ENCODE peak calls at places on chromosomes 1 and 21, in seven cellular contexts. H is psoas muscle, A is PC-9, Z is coronary artery, G is fibroblast of lung, T is WTC11, C is lower leg skin. Q is an unnamed sample.
A peak's percentile ranks its signal among the peaks of the same experiment; 100 is the strongest.

GRCh38 chr1:169201084-169201619 is 94.7 kb downstream of the ATP1B1 start:
- DNase-seq in A (no peak), Z (no peak), T (no peak), G (peak; percentile 92), C (no peak), H (no peak), Q (peak; percentile 77)

GRCh38 chr1:115650961-115651360 is 9.2 kb downstream of the VANGL1 start:
- DNase-seq in G (no peak), T (no peak), A (no peak), C (no peak), Z (peak; percentile 53), H (no peak), Q (no peak)

GRCh38 chr1:86084998-86085397 is 71.6 kb downstream of the COL24A1 start:
- DNase-seq in G (peak; percentile 38), H (no peak), C (no peak), Z (no peak), A (no peak), T (no peak), Q (peak; percentile 46)

GRCh38 chr1:168442931-168443330 is 100.9 kb downstream of the XCL2 start:
- DNase-seq in A (no peak), T (no peak), Z (no peak), H (no peak), G (no peak), C (no peak), Q (no peak)

GRCh38 chr21:18622383-18622782 is 218.8 kb upstream of the TMPRSS15 start:
- DNase-seq in T (no peak), G (no peak), C (no peak), H (no peak), A (no peak), Z (no peak), Q (no peak)

GRCh38 chr1:189409774-189410173 is 1067.9 kb downstream of the BRINP3 start:
- DNase-seq in G (no peak), T (no peak), H (no peak), A (no peak), C (no peak), Z (no peak), Q (no peak)

GRCh38 chr1:41662656-41663437 is 178.4 kb upstream of the EDN2 start:
- DNase-seq in G (peak; percentile 85), T (peak; percentile 41), C (no peak), H (peak; percentile 78), Z (peak; percentile 83), A (peak; percentile 49), Q (peak; percentile 83)

GRCh38 chr1:197761654-197762053 is 13.6 kb downstream of the DENND1B start:
- DNase-seq in G (no peak), T (no peak), A (no peak), H (no peak), C (no peak), Z (no peak), Q (no peak)

GRCh38 chr1:225653463-225654276 is 747 bp upstream of the ENAH start:
- DNase-seq in H (peak; percentile 86), C (peak; percentile 65), A (peak; percentile 68), G (peak; percentile 82), T (peak; percentile 56), Z (peak; percentile 92), Q (peak; percentile 54)

GRCh38 chr1:156467906-156468305 is 32.7 kb downstream of the MEF2D start:
- DNase-seq in G (no peak), H (no peak), T (no peak), Z (no peak), C (no peak), A (no peak), Q (no peak)

GRCh38 chr1:36874271-36875017 is 159.9 kb downstream of the GRIK3 start:
- DNase-seq in H (no peak), T (no peak), G (no peak), C (no peak), A (no peak), Z (peak; percentile 35), Q (no peak)

GRCh38 chr1:234687011-234687410 is 77.0 kb upstream of the IRF2BP2 start:
- DNase-seq in Z (no peak), T (no peak), G (peak; percentile 9), C (no peak), H (no peak), A (no peak), Q (no peak)

GRCh38 chr1:110305875-110306420 is 33.2 kb upstream of the RBM15 start:
- DNase-seq in C (no peak), G (no peak), A (no peak), H (no peak), T (no peak), Z (no peak), Q (no peak)

GRCh38 chr1:180860535-180860934 is 52.2 kb upstream of the KIAA1614 start:
- DNase-seq in T (no peak), G (no peak), C (no peak), A (no peak), Z (no peak), H (no peak), Q (no peak)

GRCh38 chr21:45494851-45495680 is 47.2 kb downstream of the SLC19A1 start:
- DNase-seq in H (peak; percentile 32), T (no peak), A (no peak), G (no peak), Z (no peak), C (no peak), Q (no peak)

GRCh38 chr1:97070366-97070765 is 348.8 kb downstream of the PTBP2 start:
- DNase-seq in T (no peak), G (peak; percentile 63), A (no peak), H (no peak), Z (no peak), C (no peak), Q (no peak)

GRCh38 chr21:16908087-16908486 is 604.8 kb upstream of the CXADR start:
- DNase-seq in A (peak; percentile 36), H (no peak), G (peak; percentile 80), C (no peak), T (no peak), Z (no peak), Q (peak; percentile 3)

GRCh38 chr21:45253180-45253579 is 34.5 kb downstream of the POFUT2 start:
- DNase-seq in T (no peak), G (peak; percentile 36), H (peak; percentile 28), Z (peak; percentile 55), C (no peak), A (no peak), Q (peak; percentile 34)

GRCh38 chr1:110255388-110255787 is 45.3 kb downstream of the KCNC4 start:
- DNase-seq in T (peak; percentile 25), H (no peak), A (no peak), Z (no peak), G (no peak), C (no peak), Q (no peak)

GRCh38 chr1:8598783-8599182 is 218.7 kb downstream of the RERE start:
- DNase-seq in T (no peak), Z (no peak), A (no peak), G (peak; percentile 13), C (no peak), H (no peak), Q (no peak)

GRCh38 chr1:8597455-8597854 is 220.0 kb downstream of the RERE start:
- DNase-seq in Z (no peak), C (no peak), T (no peak), A (no peak), G (peak; percentile 48), H (no peak), Q (peak; percentile 24)

GRCh38 chr1:8600336-8600735 is 217.1 kb downstream of the RERE start:
- DNase-seq in Z (no peak), G (no peak), A (no peak), H (no peak), T (no peak), C (no peak), Q (no peak)

GRCh38 chr1:8599813-8600212 is 217.6 kb downstream of the RERE start:
- DNase-seq in Z (no peak), H (no peak), T (no peak), C (no peak), A (no peak), G (no peak), Q (no peak)

DNA sequence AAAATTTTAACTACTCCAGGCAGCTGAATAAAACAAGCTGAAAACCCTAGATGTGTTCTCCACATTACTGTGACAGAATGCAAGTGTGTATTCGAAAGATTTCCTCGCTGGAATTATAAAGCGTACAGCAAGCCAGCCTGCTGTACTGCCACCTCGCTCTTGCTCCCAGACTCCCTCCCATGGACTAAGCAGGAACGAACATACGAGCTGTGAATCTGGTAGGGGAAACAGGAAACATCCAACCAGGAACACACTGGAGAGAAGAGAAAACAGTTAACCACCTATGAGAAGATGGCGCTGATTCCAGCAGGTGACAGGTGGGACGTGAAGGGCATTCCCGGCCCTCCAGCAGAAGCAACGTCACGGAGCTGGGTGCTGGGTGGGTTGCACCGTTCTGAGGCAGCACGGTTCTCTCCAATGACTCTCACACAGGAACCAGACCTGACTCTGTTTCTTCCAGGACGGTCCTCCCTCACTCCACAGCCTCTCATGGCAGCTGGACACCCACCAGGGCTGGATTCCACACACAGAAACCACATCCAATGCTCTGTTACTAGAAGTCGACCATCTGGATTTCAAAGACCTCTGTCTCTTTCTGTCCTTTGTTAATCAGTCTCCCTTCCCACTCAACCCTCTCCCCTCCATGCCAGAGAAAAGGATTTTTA is 219.2 kb downstream of the RERE start:
- DNase-seq in Z (no peak), G (peak; percentile 36), T (no peak), A (no peak), C (no peak), H (no peak), Q (peak; percentile 43)
- TF ChIP-seq CTCF in Z (peak; percentile 40), G (peak; percentile 42), T (no peak), A (no peak), C (no peak), H (peak; percentile 46), Q (peak; percentile 59)

DNA sequence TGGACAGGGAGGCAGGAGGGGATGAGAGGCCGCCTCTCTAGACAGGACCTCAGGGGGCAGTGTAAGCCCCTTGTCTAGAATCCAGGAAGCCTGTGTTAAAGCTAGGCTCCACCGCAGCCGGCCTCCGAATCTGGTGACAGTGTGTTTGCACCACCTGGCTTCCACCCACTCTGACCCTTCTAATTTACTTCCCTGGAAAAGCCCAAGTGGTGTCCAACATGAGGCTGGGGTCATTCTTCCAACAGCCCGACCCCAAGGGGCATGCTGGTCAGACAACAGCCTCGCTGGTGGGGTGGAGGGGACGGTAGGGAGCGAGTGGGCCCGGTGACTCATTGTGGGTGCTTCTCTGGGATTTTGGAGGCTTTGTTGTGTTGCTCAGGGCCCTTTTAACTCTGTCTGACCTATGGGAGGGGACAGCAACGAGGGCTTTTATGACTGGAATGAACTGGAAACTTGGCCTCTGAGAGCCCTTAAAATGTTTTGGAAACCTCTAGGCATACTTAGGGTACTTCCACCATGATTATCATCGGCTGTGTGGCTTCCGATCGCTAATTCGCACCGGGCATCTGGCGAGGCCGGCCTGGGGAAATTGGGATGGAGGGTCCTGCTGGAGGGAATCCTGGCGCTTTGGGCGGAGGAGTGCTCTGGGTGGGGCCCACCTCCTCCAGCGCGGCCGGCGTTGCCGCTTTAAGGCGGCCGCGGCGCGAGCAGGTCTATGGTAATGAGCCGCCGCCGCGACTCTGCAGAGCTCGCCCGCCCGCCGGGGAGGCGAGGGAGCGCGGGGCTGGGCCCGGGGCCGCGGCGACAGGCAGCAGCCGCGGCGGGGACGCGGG is at the start of gene CELSR2:
- DNase-seq in H (peak; percentile 77), Z (peak; percentile 73), G (peak; percentile 68), T (peak; percentile 88), C (peak; percentile 22), A (peak; percentile 69), Q (no peak)
- TF ChIP-seq CTCF in H (no peak), Z (no peak), G (no peak), T (no peak), C (no peak), A (no peak), Q (no peak)

GRCh38 chr1:29166291-29166878 is 15.3 kb downstream of the SRSF4 start:
- DNase-seq in G (no peak), C (no peak), H (no peak), T (no peak), A (no peak), Z (no peak), Q (no peak)
- TF ChIP-seq CTCF in G (no peak), C (no peak), H (no peak), T (no peak), A (no peak), Z (no peak), Q (no peak)

GRCh38 chr1:34781071-34781843 is at the start of gene GJB3:
- DNase-seq in H (peak; percentile 30), Z (peak; percentile 66), G (peak; percentile 15), T (peak; percentile 61), A (peak; percentile 70), C (no peak), Q (no peak)
- TF ChIP-seq CTCF in H (no peak), Z (no peak), G (no peak), T (no peak), A (no peak), C (no peak), Q (no peak)

Q was measured in HFFc6.